ENCODE peak calls at places on chromosomes 16 and 17, in ten cellular contexts. W is A549, B is suprapubic skin, F is sigmoid colon, H is Panc1, Q is heart right ventricle, U is ascending aorta, T is heart left ventricle, R is ovary, K is endodermal cell. N is an unnamed sample.

GRCh38 chr16:85046472-85046916 is 18.9 kb downstream of the KIAA0513 start:
- DNase-seq in U (no peak), T (no peak), F (no peak), B (no peak), R (no peak), Q (no peak), W (no peak), H (no peak), K (no peak), N (no peak)

GRCh38 chr17:16446338-16446983 is 31.1 kb downstream of the TRPV2 start:
- DNase-seq in Q (no peak), W (peak), K (peak), T (no peak), U (no peak), R (no peak), B (no peak), H (no peak), F (no peak), N (no peak)

GRCh38 chr16:52861614-52862022 is 191.1 kb downstream of the CHD9NB start:
- DNase-seq in K (peak), T (no peak), Q (no peak), B (no peak), H (no peak), W (peak), R (no peak), U (no peak), F (no peak), N (no peak)

GRCh38 chr16:84177740-84178070 is 9.2 kb downstream of the TAF1C start:
- DNase-seq in B (no peak), T (peak), Q (no peak), U (no peak), K (peak), W (no peak), F (no peak), R (no peak), H (no peak), N (no peak)

GRCh38 chr17:7951143-7951792 is 19.3 kb downstream of the CNTROB start:
- DNase-seq in B (no peak), Q (no peak), U (no peak), W (no peak), R (no peak), F (no peak), K (no peak), T (no peak), H (no peak), N (no peak)

GRCh38 chr16:83992624-83993023 is 24.6 kb downstream of the NECAB2 start:
- DNase-seq in R (no peak), Q (no peak), U (no peak), W (no peak), B (no peak), H (no peak), F (no peak), K (no peak), T (no peak), N (peak)

GRCh38 chr16:1351215-1351581 is 480 bp downstream of the TSR3 start:
- DNase-seq in U (no peak), R (no peak), F (no peak), T (no peak), W (no peak), Q (no peak), H (no peak), B (no peak), K (no peak), N (peak)

GRCh38 chr17:78935419-78936323 is 10.5 kb upstream of the TIMP2 start:
- DNase-seq in W (peak), Q (peak), H (no peak), U (peak), T (peak), K (no peak), R (peak), B (peak), F (peak), N (no peak)

GRCh38 chr16:87897563-87898505 is 28.5 kb upstream of the SLC7A5 start:
- DNase-seq in U (peak), Q (no peak), H (no peak), T (no peak), K (no peak), R (no peak), B (no peak), W (no peak), F (no peak), N (no peak)

GRCh38 chr17:14337596-14338079 is 36.8 kb downstream of the HS3ST3B1 start:
- DNase-seq in B (no peak), H (no peak), K (no peak), W (no peak), R (no peak), Q (no peak), U (no peak), T (no peak), F (no peak), N (no peak)

GRCh38 chr17:51907041-51907440 is 251.5 kb downstream of the CA10 start:
- DNase-seq in H (no peak), R (no peak), F (no peak), B (no peak), T (no peak), U (no peak), K (no peak), Q (no peak), W (no peak), N (no peak)

GRCh38 chr17:40015005-40015997 is at the start of gene CSF3:
- DNase-seq in H (no peak), F (no peak), U (no peak), R (peak), Q (no peak), K (peak), W (no peak), B (no peak), T (no peak), N (no peak)

GRCh38 chr17:10046259-10046658 is 141.2 kb upstream of the RCVRN start:
- DNase-seq in Q (no peak), T (no peak), F (no peak), K (no peak), U (no peak), R (no peak), H (no peak), B (no peak), W (no peak), N (no peak)

GRCh38 chr16:830107-830870 is 29.8 kb upstream of the GNG13 start:
- DNase-seq in B (no peak), R (no peak), F (no peak), W (no peak), U (no peak), H (no peak), K (no peak), T (no peak), Q (no peak), N (no peak)

GRCh38 chr17:81685108-81685507 is 1.3 kb downstream of the HGS start:
- DNase-seq in W (no peak), K (peak), Q (no peak), T (no peak), H (no peak), F (no peak), U (no peak), R (no peak), B (no peak), N (no peak)

GRCh38 chr16:89949121-89949742 is 677 bp downstream of the DEF8 start:
- DNase-seq in Q (no peak), H (no peak), K (peak), F (no peak), T (no peak), W (no peak), R (peak), U (no peak), B (no peak), N (no peak)

GRCh38 chr17:57679906-57680695 is 65.0 kb downstream of the CCDC182 start:
- DNase-seq in R (no peak), W (no peak), U (no peak), K (peak), F (no peak), B (no peak), T (no peak), Q (no peak), H (no peak), N (no peak)

GRCh38 chr17:30824002-30824355 is 513 bp downstream of the CRLF3 start:
- DNase-seq in H (no peak), B (no peak), W (no peak), K (no peak), R (peak), F (no peak), T (no peak), U (no peak), Q (no peak), N (no peak)

GRCh38 chr16:23917621-23918020 is 81.8 kb downstream of the PRKCB start:
- DNase-seq in R (no peak), B (no peak), F (no peak), Q (no peak), K (no peak), W (no peak), U (no peak), T (no peak), H (no peak), N (no peak)

GRCh38 chr17:16100737-16101400 is 101.2 kb downstream of the TTC19 start:
- DNase-seq in W (no peak), Q (no peak), T (no peak), R (no peak), U (no peak), F (no peak), B (no peak), H (no peak), K (no peak), N (no peak)

GRCh38 chr17:42553161-42553818 is 567 bp downstream of the HSD17B1 start:
- DNase-seq in H (no peak), R (peak), T (no peak), W (peak), K (peak), F (no peak), B (no peak), U (no peak), Q (peak), N (no peak)

GRCh38 chr16:88763502-88764053 is 21.4 kb downstream of the PIEZO1 start:
- DNase-seq in F (no peak), H (no peak), W (no peak), K (peak), R (no peak), B (no peak), T (no peak), U (no peak), Q (no peak), N (peak)

GRCh38 chr16:84084570-84085270 is 32.0 kb downstream of the MBTPS1 start:
- DNase-seq in K (peak), F (peak), Q (peak), U (no peak), R (peak), W (peak), H (peak), B (no peak), T (peak), N (peak)

GRCh38 chr16:82675300-82675699 is 48.5 kb downstream of the CDH13 start:
- DNase-seq in Q (no peak), K (no peak), T (no peak), U (no peak), W (no peak), H (no peak), B (no peak), F (no peak), R (no peak), N (no peak)

GRCh38 chr16:16102738-16103137 is 120.6 kb downstream of the ABCC6 start:
- DNase-seq in W (no peak), F (no peak), K (no peak), Q (no peak), R (no peak), B (no peak), H (no peak), U (no peak), T (no peak), N (no peak)
- H3K27ac ChIP-seq in W (no peak), F (peak), K (no peak), Q (no peak), R (no peak), B (no peak), H (no peak), U (no peak), T (no peak), N (no peak)

GRCh38 chr16:78099372-78100161 is at the start of gene WWOX:
- DNase-seq in H (peak), Q (peak), F (peak), W (peak), B (peak), U (peak), T (peak), R (peak), K (peak), N (peak)
- TF ChIP-seq CTCF in H (peak), Q (peak), F (peak), W (peak), B (peak), U (peak), T (peak), R (peak), K (peak), N (peak)

GRCh38 chr16:3858809-3859208 is 21.7 kb downstream of the CREBBP start:
- DNase-seq in T (no peak), B (no peak), K (no peak), U (no peak), W (no peak), Q (no peak), F (no peak), H (no peak), R (no peak), N (no peak)

GRCh38 chr16:3854740-3855139 is 25.8 kb downstream of the CREBBP start:
- DNase-seq in T (no peak), W (no peak), R (no peak), F (no peak), H (no peak), U (no peak), B (no peak), K (no peak), Q (no peak), N (no peak)

GRCh38 chr16:3855142-3855541 is 25.4 kb downstream of the CREBBP start:
- DNase-seq in R (no peak), F (no peak), K (no peak), W (no peak), B (no peak), H (no peak), U (no peak), T (no peak), Q (no peak), N (no peak)

GRCh38 chr16:3857189-3858013 is 23.1 kb downstream of the CREBBP start:
- DNase-seq in U (no peak), W (no peak), Q (no peak), F (peak), K (no peak), R (no peak), B (no peak), T (no peak), H (no peak), N (no peak)

GRCh38 chr16:3856367-3857141 is 24.0 kb downstream of the CREBBP start:
- DNase-seq in F (no peak), W (no peak), U (no peak), R (no peak), K (peak), T (no peak), Q (no peak), B (no peak), H (no peak), N (no peak)
- H3K4me3 ChIP-seq in F (no peak), W (no peak), U (no peak), R (no peak), K (no peak), T (no peak), Q (no peak), B (no peak), H (no peak), N (no peak)

GRCh38 chr17:75642221-75643032 is 9.2 kb downstream of the SMIM5 start:
- DNase-seq in F (no peak), T (no peak), W (no peak), H (no peak), Q (no peak), K (peak), U (no peak), B (no peak), R (no peak), N (peak)

GRCh38 chr17:75640556-75641119 is 7.4 kb downstream of the SMIM5 start:
- DNase-seq in F (no peak), H (no peak), T (no peak), Q (no peak), K (peak), R (no peak), U (no peak), B (no peak), W (no peak), N (peak)

GRCh38 chr17:75645501-75645888 is 12.3 kb downstream of the SMIM5 start:
- DNase-seq in U (peak), H (no peak), B (no peak), Q (no peak), T (no peak), F (peak), R (no peak), K (peak), W (peak), N (peak)

GRCh38 chr17:75641343-75641742 is 8.1 kb downstream of the SMIM5 start:
- DNase-seq in R (no peak), T (peak), U (no peak), Q (no peak), K (peak), F (no peak), B (no peak), H (no peak), W (no peak), N (no peak)

GRCh38 chr17:75643033-75644017 is 10.1 kb downstream of the SMIM5 start:
- DNase-seq in U (no peak), Q (no peak), W (no peak), B (peak), K (peak), F (no peak), T (peak), H (no peak), R (no peak), N (no peak)
- H3K27ac ChIP-seq in U (no peak), Q (no peak), W (peak), B (peak), K (peak), F (no peak), T (no peak), H (no peak), R (no peak), N (no peak)

GRCh38 chr17:4009164-4009785 is 45.0 kb upstream of the ATP2A3 start:
- DNase-seq in B (no peak), F (no peak), W (no peak), Q (no peak), K (no peak), T (no peak), H (no peak), U (no peak), R (no peak), N (no peak)

GRCh38 chr17:4007346-4008081 is 43.3 kb upstream of the ATP2A3 start:
- DNase-seq in R (no peak), W (no peak), Q (no peak), U (no peak), K (no peak), H (no peak), F (no peak), T (no peak), B (no peak), N (no peak)

GRCh38 chr17:4008496-4009163 is 44.4 kb upstream of the ATP2A3 start:
- DNase-seq in Q (no peak), B (no peak), T (no peak), W (no peak), K (no peak), R (no peak), F (peak), U (no peak), H (no peak), N (no peak)

GRCh38 chr17:4006745-4007211 is 42.5 kb upstream of the ATP2A3 start:
- DNase-seq in Q (no peak), T (no peak), U (no peak), H (no peak), F (no peak), B (no peak), R (no peak), W (no peak), K (peak), N (no peak)

GRCh38 chr17:4008082-4008435 is 43.8 kb upstream of the ATP2A3 start:
- DNase-seq in F (peak), R (no peak), H (no peak), K (peak), T (no peak), U (no peak), Q (no peak), W (no peak), B (no peak), N (no peak)
- TF ChIP-seq CTCF in F (no peak), R (no peak), H (no peak), K (peak), T (peak), U (no peak), Q (no peak), W (peak), B (no peak), N (no peak)

GRCh38 chr17:76578376-76578775 is 7.3 kb downstream of the ST6GALNAC2 start:
- DNase-seq in F (no peak), U (no peak), K (no peak), T (no peak), H (no peak), R (no peak), Q (no peak), B (no peak), W (no peak), N (no peak)
- H3K4me3 ChIP-seq in F (no peak), U (no peak), K (no peak), T (no peak), H (no peak), R (no peak), Q (no peak), B (no peak), W (no peak), N (no peak)

DNA sequence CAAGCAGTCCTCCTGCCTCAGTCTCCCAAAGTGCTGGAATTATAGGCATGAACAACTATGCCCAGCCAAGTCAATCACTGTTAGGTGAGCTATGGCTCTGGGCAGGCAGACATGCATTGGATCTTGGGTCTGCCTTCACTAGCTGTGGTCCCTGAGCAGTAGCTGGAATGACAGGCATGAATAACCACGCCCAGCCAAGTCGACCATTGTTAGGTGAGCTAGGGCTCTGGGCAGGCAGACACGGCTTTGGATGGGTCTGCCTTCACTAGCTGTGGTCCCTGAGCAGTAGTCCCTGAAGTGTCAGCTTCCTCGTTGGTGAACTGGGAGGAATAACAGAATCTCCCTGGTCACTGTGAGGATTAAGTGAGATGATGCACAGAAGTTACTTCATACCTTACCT is 6.4 kb downstream of the MRM3 start:
- DNase-seq in B (peak), F (peak), K (no peak), H (no peak), R (peak), W (no peak), T (no peak), U (no peak), Q (no peak), N (no peak)
- H3K27ac ChIP-seq in B (peak), F (no peak), K (no peak), H (no peak), R (no peak), W (no peak), T (no peak), U (no peak), Q (no peak), N (peak)